ENCODE peak calls at places on chromosome 11, in seven cellular contexts. G, L, C, R, O, B and W are unnamed samples.

GRCh38 chr11:61791737-61792309 is 576 bp downstream of the TMEM258 start:
- DNase-seq in G (peak; percentile 85), L (peak; percentile 84), C (no peak), R (no peak), O (peak; percentile 83), B (no peak), W (no peak)

GRCh38 chr11:27058456-27058855 is 17.8 kb downstream of the BBOX1 start:
- DNase-seq in G (no peak), L (no peak), C (no peak), R (no peak), O (no peak), B (no peak), W (no peak)

GRCh38 chr11:10233581-10233980 is 60.4 kb downstream of the SBF2 start:
- DNase-seq in G (peak; percentile 8), L (peak; percentile 3), C (no peak), R (no peak), O (no peak), B (no peak), W (no peak)

GRCh38 chr11:65699306-65699705 is 12.7 kb upstream of the KAT5 start:
- DNase-seq in G (no peak), L (no peak), C (no peak), R (no peak), O (no peak), B (no peak), W (no peak)

GRCh38 chr11:73158356-73159051 is 16.4 kb upstream of the FCHSD2 start:
- DNase-seq in G (peak; percentile 59), L (no peak), C (no peak), R (no peak), O (peak; percentile 96), B (no peak), W (no peak)

GRCh38 chr11:83957038-83957900 is 671.1 kb upstream of the CCDC90B start:
- DNase-seq in G (no peak), L (no peak), C (no peak), R (no peak), O (no peak), B (no peak), W (no peak)

GRCh38 chr11:113373981-113374560 is 13.5 kb upstream of the ANKK1 start:
- DNase-seq in G (no peak), L (peak; percentile 42), C (no peak), R (no peak), O (no peak), B (no peak), W (no peak)

GRCh38 chr11:85815186-85815911 is 4.4 kb upstream of the SYTL2 start:
- DNase-seq in G (no peak), L (no peak), C (no peak), R (no peak), O (no peak), B (no peak), W (no peak)

GRCh38 chr11:19713221-19714092 is 820 bp downstream of the NAV2 start:
- DNase-seq in G (peak; percentile 34), L (no peak), C (peak; percentile 79), R (peak; percentile 13), O (no peak), B (no peak), W (no peak)

GRCh38 chr11:110199184-110199981 is 97.0 kb downstream of the RDX start:
- DNase-seq in G (no peak), L (no peak), C (peak; percentile 37), R (no peak), O (peak; percentile 20), B (no peak), W (no peak)
- TF ChIP-seq TAF1 in G (no peak), L (no peak), C (no peak), R (no peak), O (no peak), B (no peak), W (no peak)

GRCh38 chr11:69413015-69413801 is 68.3 kb upstream of the LINC01488 start:
- DNase-seq in G (no peak), L (peak; percentile 40), C (no peak), R (no peak), O (no peak), B (no peak), W (no peak)
- TF ChIP-seq TAF1 in G (no peak), L (no peak), C (no peak), R (no peak), O (no peak), B (no peak), W (no peak)

DNA sequence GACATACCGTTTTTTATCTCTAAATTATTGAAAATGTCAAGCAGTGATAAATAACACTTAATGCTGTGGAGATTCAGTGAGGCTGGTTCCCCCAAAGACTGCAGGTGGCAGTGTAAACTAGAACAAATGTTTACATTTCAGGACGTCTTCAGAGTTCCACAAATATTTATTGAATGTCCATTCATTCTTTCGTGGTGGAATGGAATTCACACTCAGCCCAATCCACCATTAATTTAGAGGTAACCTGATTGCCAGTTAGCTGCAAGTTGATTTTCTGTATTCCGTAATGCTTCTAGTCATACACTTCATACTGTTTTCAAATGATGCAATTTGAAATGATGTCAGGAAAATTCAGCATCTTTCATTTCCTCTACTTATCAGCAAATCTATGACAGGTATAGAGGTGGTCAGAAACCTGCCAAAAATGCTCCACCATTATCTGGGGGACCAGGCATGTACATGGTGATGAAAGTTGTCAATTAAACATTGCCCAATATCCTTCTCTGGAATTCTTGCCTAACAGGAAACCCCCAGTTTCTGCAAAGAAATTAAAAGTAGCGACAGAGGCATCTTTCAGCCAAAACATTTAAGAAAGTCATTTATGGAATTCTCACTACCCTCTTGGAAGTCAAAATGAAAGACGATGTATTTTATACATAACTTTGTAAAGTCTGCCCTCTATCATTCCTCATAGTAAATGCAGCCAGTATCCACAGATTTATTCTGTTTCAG is 94.3 kb upstream of the BMAL1 start:
- DNase-seq in G (peak; percentile 26), L (peak; percentile 31), C (no peak), R (no peak), O (peak; percentile 28), B (no peak), W (no peak)
- TF ChIP-seq TAF1 in G (no peak), L (no peak), C (no peak), R (no peak), O (no peak), B (no peak), W (no peak)

DNA sequence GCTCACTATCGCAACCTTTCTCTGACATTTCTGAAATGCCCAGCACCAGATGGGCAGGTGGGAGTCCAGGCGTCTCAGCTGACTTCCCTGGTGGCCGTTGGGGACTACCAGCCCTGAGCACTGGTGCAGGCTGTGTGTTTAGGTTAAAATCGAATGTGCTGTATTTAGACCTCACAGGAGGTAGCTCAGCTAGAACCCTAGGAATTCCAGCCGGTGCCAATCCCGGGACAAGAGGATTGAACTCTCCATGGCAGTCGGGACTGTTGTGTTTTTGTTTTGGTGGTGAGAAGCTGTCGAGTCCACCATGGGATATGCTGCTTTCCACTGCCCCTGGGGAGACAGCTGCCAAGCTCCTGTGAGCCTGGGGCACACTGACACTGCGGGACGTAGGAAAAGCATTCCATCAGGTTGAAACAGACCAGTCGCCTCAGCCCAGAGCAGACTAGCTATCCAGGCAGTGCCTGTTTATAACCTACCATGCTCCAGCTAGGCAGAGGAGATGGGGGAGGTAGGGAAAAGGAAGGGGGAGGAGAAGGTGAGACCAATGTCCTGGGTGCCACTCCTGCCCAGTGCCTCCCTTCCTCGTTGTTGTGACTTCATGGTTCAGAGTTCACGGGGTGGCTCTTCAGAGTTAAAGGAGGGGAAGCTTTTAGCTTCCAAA is 52.9 kb downstream of the MICAL2 start:
- DNase-seq in G (no peak), L (no peak), C (no peak), R (no peak), O (peak; percentile 40), B (no peak), W (no peak)
- TF ChIP-seq TAF1 in G (no peak), L (no peak), C (no peak), R (no peak), O (no peak), B (no peak), W (no peak)

DNA sequence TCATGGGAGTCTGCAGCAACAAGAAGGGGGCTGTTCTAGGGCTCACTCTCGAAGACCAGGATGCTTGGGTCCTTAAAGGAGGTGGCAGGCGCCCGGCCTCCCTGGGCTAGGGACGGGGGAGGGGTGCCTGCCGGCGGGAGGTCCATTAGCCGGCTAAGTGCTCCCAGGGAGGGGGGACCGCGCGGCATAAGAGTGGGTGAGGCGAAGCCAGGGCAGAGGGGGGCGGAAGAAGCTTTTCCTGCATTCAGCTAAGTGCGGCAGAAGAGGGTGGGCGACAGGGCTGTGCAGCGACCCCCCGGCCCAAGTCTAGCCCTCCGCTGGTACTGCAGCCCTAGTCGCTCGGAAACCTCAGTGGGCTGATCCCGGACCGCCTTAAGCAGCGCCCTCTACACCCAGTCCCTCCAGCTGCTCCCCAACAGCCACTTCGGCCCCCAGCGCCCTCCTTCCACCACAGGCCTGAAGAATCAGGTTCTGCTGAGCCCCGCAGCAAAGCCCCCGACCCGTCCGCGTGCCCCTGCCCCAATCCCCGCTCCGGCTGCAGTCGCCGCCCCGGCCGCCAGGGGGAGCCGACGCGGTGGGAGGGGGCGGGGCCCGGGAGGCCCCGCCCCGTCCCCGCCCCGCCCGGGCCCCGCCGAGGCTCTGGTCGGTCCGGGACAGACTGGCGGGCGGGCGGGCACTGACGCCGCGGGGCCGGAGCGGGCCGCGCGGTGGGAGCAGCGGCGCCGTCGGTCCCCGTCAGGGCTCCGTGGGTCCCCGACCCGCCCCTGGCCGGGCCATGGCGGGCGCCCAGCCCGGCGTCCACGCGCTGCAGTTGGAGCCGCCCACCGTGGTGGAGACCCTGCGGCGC is at the start of gene PLCB3:
- DNase-seq in G (peak; percentile 96), L (peak; percentile 69), C (peak; percentile 86), R (peak; percentile 93), O (no peak), B (no peak), W (peak; percentile 92)
- TF ChIP-seq TAF1 in G (no peak), L (peak; percentile 78), C (peak; percentile 63), R (no peak), O (peak; percentile 24), B (no peak), W (no peak)

DNA sequence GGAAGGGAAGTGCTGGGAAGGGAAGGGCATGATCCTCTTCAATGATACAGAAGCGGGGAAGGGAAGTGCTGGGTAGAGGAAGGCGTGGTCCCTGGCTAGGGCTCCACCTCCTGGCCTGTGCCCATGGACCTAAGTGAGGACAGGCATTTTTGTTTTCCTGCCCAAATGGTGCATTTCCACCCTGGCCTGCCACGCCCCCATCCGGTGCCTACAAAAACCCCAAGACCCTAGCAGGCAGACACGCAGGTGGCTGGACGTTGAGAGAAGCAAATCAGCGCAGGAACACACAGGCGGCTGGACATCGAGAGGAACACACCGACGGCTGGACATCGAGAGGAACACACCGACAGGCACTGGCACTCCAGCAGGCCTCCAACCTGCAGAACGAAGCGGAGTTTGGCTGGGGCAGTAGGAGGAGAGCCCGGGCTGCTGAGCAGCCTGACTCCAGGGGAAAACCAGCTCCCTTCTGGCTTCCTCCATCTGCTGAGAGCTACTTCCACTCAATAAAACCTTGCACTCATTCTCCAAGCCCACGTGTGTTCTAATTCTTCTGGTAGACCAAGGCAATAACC is 628.3 kb downstream of the BUD13 start:
- DNase-seq in G (no peak), L (no peak), C (no peak), R (no peak), O (no peak), B (no peak), W (no peak)
- TF ChIP-seq TAF1 in G (no peak), L (no peak), C (no peak), R (no peak), O (no peak), B (no peak), W (no peak)